ENCODE peak calls at places on chromosomes 6 and 20, in nine cellular contexts. One of them, this sample, is unnamed.

GRCh38 chr20:6837730-6838129 is 70.2 kb downstream of the BMP2 start:
- DNase-seq in left ventricle myocardium inferior: no peak
- DNase-seq in bronchial epithelial cell: no peak
- DNase-seq in lower leg skin: no peak
- DNase-seq in OCI-LY7: no peak
- DNase-seq in psoas muscle: no peak
- DNase-seq in PC-9: no peak
- DNase-seq in cardiac fibroblast: no peak
- DNase-seq in tibial artery: no peak
- DNase-seq in this sample: no peak

GRCh38 chr6:30720738-30721197 is 616 bp downstream of the TUBB start:
- DNase-seq in left ventricle myocardium inferior: peak; percentile 75
- DNase-seq in bronchial epithelial cell: no peak
- DNase-seq in lower leg skin: peak; percentile 76
- DNase-seq in OCI-LY7: peak; percentile 92
- DNase-seq in psoas muscle: peak; percentile 79
- DNase-seq in PC-9: peak; percentile 53
- DNase-seq in cardiac fibroblast: peak; percentile 52
- DNase-seq in tibial artery: peak; percentile 89
- DNase-seq in this sample: peak; percentile 76

GRCh38 chr6:12324096-12324495 is 33.9 kb downstream of the EDN1 start:
- DNase-seq in left ventricle myocardium inferior: no peak
- DNase-seq in bronchial epithelial cell: peak; percentile 100
- DNase-seq in lower leg skin: peak; percentile 41
- DNase-seq in OCI-LY7: no peak
- DNase-seq in psoas muscle: no peak
- DNase-seq in PC-9: peak; percentile 78
- DNase-seq in cardiac fibroblast: peak; percentile 97
- DNase-seq in tibial artery: no peak
- DNase-seq in this sample: no peak

GRCh38 chr20:31711416-31712111 is 11.1 kb downstream of the BCL2L1 start:
- DNase-seq in left ventricle myocardium inferior: no peak
- DNase-seq in bronchial epithelial cell: no peak
- DNase-seq in lower leg skin: no peak
- DNase-seq in OCI-LY7: no peak
- DNase-seq in psoas muscle: no peak
- DNase-seq in PC-9: no peak
- DNase-seq in cardiac fibroblast: no peak
- DNase-seq in tibial artery: no peak
- DNase-seq in this sample: no peak

GRCh38 chr6:82017316-82017715 is 230.2 kb downstream of the IBTK start:
- DNase-seq in left ventricle myocardium inferior: no peak
- DNase-seq in bronchial epithelial cell: peak; percentile 98
- DNase-seq in lower leg skin: peak; percentile 76
- DNase-seq in OCI-LY7: no peak
- DNase-seq in psoas muscle: no peak
- DNase-seq in PC-9: peak; percentile 29
- DNase-seq in cardiac fibroblast: peak; percentile 97
- DNase-seq in tibial artery: peak; percentile 86
- DNase-seq in this sample: peak; percentile 66

GRCh38 chr20:24485981-24486380 is 16.6 kb downstream of the SYNDIG1 start:
- DNase-seq in left ventricle myocardium inferior: no peak
- DNase-seq in bronchial epithelial cell: no peak
- DNase-seq in lower leg skin: no peak
- DNase-seq in OCI-LY7: no peak
- DNase-seq in psoas muscle: no peak
- DNase-seq in PC-9: no peak
- DNase-seq in cardiac fibroblast: no peak
- DNase-seq in tibial artery: no peak
- DNase-seq in this sample: no peak

GRCh38 chr20:11252447-11252846 is 578.6 kb upstream of the JAG1 start:
- DNase-seq in left ventricle myocardium inferior: no peak
- DNase-seq in bronchial epithelial cell: no peak
- DNase-seq in lower leg skin: no peak
- DNase-seq in OCI-LY7: no peak
- DNase-seq in psoas muscle: no peak
- DNase-seq in PC-9: no peak
- DNase-seq in cardiac fibroblast: no peak
- DNase-seq in tibial artery: no peak
- DNase-seq in this sample: no peak

GRCh38 chr6:51166914-51167313 is 348.2 kb downstream of the TFAP2B start:
- DNase-seq in left ventricle myocardium inferior: no peak
- DNase-seq in bronchial epithelial cell: no peak
- DNase-seq in lower leg skin: no peak
- DNase-seq in OCI-LY7: no peak
- DNase-seq in psoas muscle: no peak
- DNase-seq in PC-9: no peak
- DNase-seq in cardiac fibroblast: no peak
- DNase-seq in tibial artery: no peak
- DNase-seq in this sample: no peak

GRCh38 chr6:152277826-152278247 is 359.3 kb downstream of the SYNE1 start:
- DNase-seq in left ventricle myocardium inferior: peak; percentile 43
- DNase-seq in bronchial epithelial cell: no peak
- DNase-seq in lower leg skin: no peak
- DNase-seq in OCI-LY7: no peak
- DNase-seq in psoas muscle: peak; percentile 40
- DNase-seq in PC-9: no peak
- DNase-seq in cardiac fibroblast: no peak
- DNase-seq in tibial artery: no peak
- DNase-seq in this sample: no peak

GRCh38 chr6:155377061-155377460 is 62.8 kb upstream of the TFB1M start:
- DNase-seq in left ventricle myocardium inferior: no peak
- DNase-seq in bronchial epithelial cell: peak; percentile 80
- DNase-seq in lower leg skin: no peak
- DNase-seq in OCI-LY7: no peak
- DNase-seq in psoas muscle: no peak
- DNase-seq in PC-9: no peak
- DNase-seq in cardiac fibroblast: peak; percentile 94
- DNase-seq in tibial artery: no peak
- DNase-seq in this sample: no peak

DNA sequence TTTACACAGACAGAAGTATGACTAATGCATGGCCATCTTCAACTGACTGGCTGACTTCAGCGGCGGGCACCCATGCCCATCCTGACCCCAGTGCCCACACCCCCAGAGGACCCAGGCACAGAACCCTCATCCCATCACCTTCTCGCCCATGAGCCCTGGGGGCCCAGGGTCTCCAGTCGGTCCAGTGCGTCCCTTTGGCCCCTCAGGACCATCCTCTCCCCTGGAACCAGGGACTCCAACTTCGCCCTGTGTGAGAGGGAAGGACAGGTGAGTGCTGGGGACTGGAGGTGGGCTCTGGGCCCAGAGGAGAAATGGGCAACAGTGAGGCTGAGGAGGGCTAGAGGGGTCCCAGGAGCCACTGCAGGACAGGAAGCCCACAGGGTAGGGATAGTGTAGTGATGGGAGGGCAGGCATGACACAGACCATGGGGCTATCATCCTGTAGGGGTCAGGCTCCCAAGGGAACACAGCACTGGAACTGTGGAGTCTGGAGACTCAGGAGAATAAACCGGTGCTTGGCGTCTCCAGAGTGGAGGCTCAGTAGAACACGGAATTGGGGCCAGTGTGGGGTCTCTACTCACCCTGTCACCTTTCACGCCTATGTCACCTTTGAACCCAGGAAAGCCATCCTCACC is 16.7 kb downstream of the COL11A2 start:
- DNase-seq in left ventricle myocardium inferior: no peak
- DNase-seq in bronchial epithelial cell: no peak
- DNase-seq in lower leg skin: no peak
- DNase-seq in OCI-LY7: no peak
- DNase-seq in psoas muscle: no peak
- DNase-seq in PC-9: no peak
- DNase-seq in cardiac fibroblast: no peak
- DNase-seq in tibial artery: no peak
- DNase-seq in this sample: no peak
- TF ChIP-seq CTCF in left ventricle myocardium inferior: no peak
- TF ChIP-seq CTCF in bronchial epithelial cell: peak; percentile 12
- TF ChIP-seq CTCF in lower leg skin: no peak
- TF ChIP-seq CTCF in OCI-LY7: no peak
- TF ChIP-seq CTCF in psoas muscle: no peak
- TF ChIP-seq CTCF in PC-9: no peak
- TF ChIP-seq CTCF in cardiac fibroblast: no peak
- TF ChIP-seq CTCF in tibial artery: no peak
- TF ChIP-seq CTCF in this sample: no peak

GRCh38 chr20:20368414-20369352 is 779 bp downstream of the INSM1 start:
- DNase-seq in left ventricle myocardium inferior: no peak
- DNase-seq in bronchial epithelial cell: no peak
- DNase-seq in lower leg skin: no peak
- DNase-seq in OCI-LY7: no peak
- DNase-seq in psoas muscle: no peak
- DNase-seq in PC-9: no peak
- DNase-seq in cardiac fibroblast: no peak
- DNase-seq in tibial artery: no peak
- DNase-seq in this sample: no peak

GRCh38 chr20:20369353-20370086 is 1.6 kb downstream of the INSM1 start:
- DNase-seq in left ventricle myocardium inferior: no peak
- DNase-seq in bronchial epithelial cell: peak; percentile 12
- DNase-seq in lower leg skin: no peak
- DNase-seq in OCI-LY7: no peak
- DNase-seq in psoas muscle: no peak
- DNase-seq in PC-9: no peak
- DNase-seq in cardiac fibroblast: no peak
- DNase-seq in tibial artery: no peak
- DNase-seq in this sample: no peak

GRCh38 chr20:20371681-20372080 is 3.8 kb downstream of the INSM1 start:
- DNase-seq in left ventricle myocardium inferior: no peak
- DNase-seq in bronchial epithelial cell: no peak
- DNase-seq in lower leg skin: no peak
- DNase-seq in OCI-LY7: no peak
- DNase-seq in psoas muscle: no peak
- DNase-seq in PC-9: no peak
- DNase-seq in cardiac fibroblast: no peak
- DNase-seq in tibial artery: no peak
- DNase-seq in this sample: no peak

GRCh38 chr20:20371133-20371532 is 3.2 kb downstream of the INSM1 start:
- DNase-seq in left ventricle myocardium inferior: no peak
- DNase-seq in bronchial epithelial cell: no peak
- DNase-seq in lower leg skin: no peak
- DNase-seq in OCI-LY7: no peak
- DNase-seq in psoas muscle: no peak
- DNase-seq in PC-9: no peak
- DNase-seq in cardiac fibroblast: no peak
- DNase-seq in tibial artery: no peak
- DNase-seq in this sample: no peak

GRCh38 chr20:20370087-20370575 is 2.2 kb downstream of the INSM1 start:
- DNase-seq in left ventricle myocardium inferior: no peak
- DNase-seq in bronchial epithelial cell: no peak
- DNase-seq in lower leg skin: no peak
- DNase-seq in OCI-LY7: no peak
- DNase-seq in psoas muscle: no peak
- DNase-seq in PC-9: no peak
- DNase-seq in cardiac fibroblast: no peak
- DNase-seq in tibial artery: no peak
- DNase-seq in this sample: no peak
- H3K4me3 ChIP-seq in left ventricle myocardium inferior: peak overlapping the region; percentile 52
- H3K4me3 ChIP-seq in bronchial epithelial cell: no peak overlapping the region
- H3K4me3 ChIP-seq in lower leg skin: no peak overlapping the region
- H3K4me3 ChIP-seq in OCI-LY7: no peak overlapping the region
- H3K4me3 ChIP-seq in psoas muscle: no peak overlapping the region
- H3K4me3 ChIP-seq in PC-9: no peak overlapping the region
- H3K4me3 ChIP-seq in cardiac fibroblast: no peak overlapping the region
- H3K4me3 ChIP-seq in tibial artery: no peak overlapping the region
- H3K4me3 ChIP-seq in this sample: no peak overlapping the region

GRCh38 chr6:109865968-109866367 is 112.1 kb upstream of the GPR6 start:
- DNase-seq in left ventricle myocardium inferior: no peak
- DNase-seq in bronchial epithelial cell: no peak
- DNase-seq in lower leg skin: no peak
- DNase-seq in OCI-LY7: no peak
- DNase-seq in psoas muscle: no peak
- DNase-seq in PC-9: no peak
- DNase-seq in cardiac fibroblast: no peak
- DNase-seq in tibial artery: no peak
- DNase-seq in this sample: no peak
- TF ChIP-seq CTCF in left ventricle myocardium inferior: no peak
- TF ChIP-seq CTCF in bronchial epithelial cell: no peak
- TF ChIP-seq CTCF in lower leg skin: no peak
- TF ChIP-seq CTCF in OCI-LY7: peak; percentile 37
- TF ChIP-seq CTCF in psoas muscle: no peak
- TF ChIP-seq CTCF in PC-9: no peak
- TF ChIP-seq CTCF in cardiac fibroblast: no peak
- TF ChIP-seq CTCF in tibial artery: no peak
- TF ChIP-seq CTCF in this sample: no peak

GRCh38 chr20:3209946-3210317 is 634 bp downstream of the ITPA start:
- DNase-seq in left ventricle myocardium inferior: no peak
- DNase-seq in bronchial epithelial cell: peak; percentile 5
- DNase-seq in lower leg skin: no peak
- DNase-seq in OCI-LY7: peak; percentile 16
- DNase-seq in psoas muscle: no peak
- DNase-seq in PC-9: no peak
- DNase-seq in cardiac fibroblast: peak; percentile 38
- DNase-seq in tibial artery: no peak
- DNase-seq in this sample: no peak
- H3K4me3 ChIP-seq in left ventricle myocardium inferior: peak overlapping the region; percentile 80
- H3K4me3 ChIP-seq in bronchial epithelial cell: peak overlapping the region; percentile 83
- H3K4me3 ChIP-seq in lower leg skin: peak overlapping the region; percentile 68
- H3K4me3 ChIP-seq in OCI-LY7: peak overlapping the region; percentile 85
- H3K4me3 ChIP-seq in psoas muscle: peak overlapping the region; percentile 97
- H3K4me3 ChIP-seq in PC-9: peak overlapping the region; percentile 77
- H3K4me3 ChIP-seq in cardiac fibroblast: peak overlapping the region; percentile 87
- H3K4me3 ChIP-seq in tibial artery: peak overlapping the region; percentile 92
- H3K4me3 ChIP-seq in this sample: peak overlapping the region; percentile 91

DNA sequence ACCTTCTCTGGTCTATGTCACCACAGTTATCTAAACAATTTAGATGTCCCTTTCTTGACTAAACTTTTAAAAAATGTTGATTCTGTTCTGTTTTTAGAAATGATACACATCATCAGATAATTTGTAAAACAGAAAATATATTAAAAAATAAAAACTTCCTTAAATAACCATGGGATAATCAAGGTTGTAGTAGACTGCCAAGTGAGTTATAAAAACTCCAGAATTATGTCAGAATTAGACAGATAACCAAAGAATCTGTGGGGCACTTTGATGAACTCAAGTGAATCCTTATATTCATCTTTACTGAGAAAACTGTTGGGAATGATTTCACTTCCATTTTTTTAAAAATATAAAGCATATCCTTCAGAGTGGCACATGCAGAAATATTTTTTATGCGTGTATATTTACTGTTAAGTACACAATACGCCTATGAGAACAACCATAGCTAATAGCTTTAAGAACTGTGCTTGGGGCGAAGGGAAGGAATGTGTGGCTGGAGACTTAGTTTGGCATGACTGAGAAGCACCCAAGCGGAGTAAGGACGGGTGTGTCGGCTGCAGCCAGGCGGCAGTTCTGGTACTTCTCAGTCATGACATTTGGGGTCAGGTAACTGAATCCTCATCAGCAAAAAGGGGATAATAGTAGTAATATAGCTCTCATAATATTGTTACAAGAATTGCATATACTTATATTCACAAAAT is 604.7 kb upstream of the CITED2 start:
- DNase-seq in left ventricle myocardium inferior: no peak
- DNase-seq in bronchial epithelial cell: no peak
- DNase-seq in lower leg skin: no peak
- DNase-seq in OCI-LY7: no peak
- DNase-seq in psoas muscle: no peak
- DNase-seq in PC-9: no peak
- DNase-seq in cardiac fibroblast: no peak
- DNase-seq in tibial artery: no peak
- DNase-seq in this sample: no peak
- TF ChIP-seq CTCF in left ventricle myocardium inferior: peak; percentile 27
- TF ChIP-seq CTCF in bronchial epithelial cell: no peak
- TF ChIP-seq CTCF in lower leg skin: no peak
- TF ChIP-seq CTCF in OCI-LY7: no peak
- TF ChIP-seq CTCF in psoas muscle: no peak
- TF ChIP-seq CTCF in PC-9: no peak
- TF ChIP-seq CTCF in cardiac fibroblast: no peak
- TF ChIP-seq CTCF in tibial artery: no peak
- TF ChIP-seq CTCF in this sample: peak; percentile 39